ENCODE peak calls at places on chromosome 7, in five cellular contexts. R, G, O, U and N are unnamed samples.

GRCh38 chr7:12092499-12093130 is 118.5 kb upstream of the TMEM106B start:
- DNase-seq in G (no peak), U (no peak), R (peak; percentile 60), O (no peak), N (no peak)

GRCh38 chr7:88291401-88292173 is 15.1 kb downstream of the STEAP4 start:
- DNase-seq in O (peak; percentile 54), R (peak; percentile 16), G (no peak), U (no peak), N (no peak)

GRCh38 chr7:44639701-44640321 is 33.4 kb downstream of the OGDH start:
- DNase-seq in O (peak; percentile 88), R (peak; percentile 87), G (no peak), U (peak; percentile 67), N (no peak)

GRCh38 chr7:134140889-134141867 is 14.0 kb downstream of the LRGUK start:
- DNase-seq in G (peak; percentile 61), O (peak; percentile 76), U (peak; percentile 70), R (peak; percentile 71), N (peak; percentile 78)

GRCh38 chr7:21805793-21806192 is 139.9 kb downstream of the CDCA7L start:
- DNase-seq in R (no peak), O (no peak), G (no peak), U (no peak), N (no peak)

GRCh38 chr7:122752583-122752982 is 49.9 kb upstream of the RNF148 start:
- DNase-seq in U (no peak), O (no peak), R (no peak), G (no peak), N (no peak)

GRCh38 chr7:86980223-86980622 is 79.2 kb downstream of the ELAPOR2 start:
- DNase-seq in O (no peak), G (peak; percentile 26), U (no peak), R (no peak), N (no peak)

GRCh38 chr7:130008941-130009847 is 42.0 kb downstream of the ZC3HC1 start:
- DNase-seq in G (peak; percentile 58), O (peak; percentile 95), R (peak; percentile 74), U (peak; percentile 95), N (no peak)

GRCh38 chr7:28258240-28258639 is 77.6 kb upstream of the JAZF1 start:
- DNase-seq in O (no peak), R (no peak), G (no peak), U (no peak), N (no peak)

GRCh38 chr7:73433924-73434700 is 534 bp downstream of the FZD9 start:
- DNase-seq in G (no peak), U (no peak), O (no peak), R (no peak), N (no peak)

GRCh38 chr7:125567686-125568085 is 638.1 kb upstream of the POT1 start:
- DNase-seq in G (no peak), O (no peak), R (no peak), U (no peak), N (no peak)

GRCh38 chr7:125561006-125561405 is 631.4 kb upstream of the POT1 start:
- DNase-seq in U (no peak), R (no peak), O (no peak), G (no peak), N (no peak)

GRCh38 chr7:125568799-125569198 is 639.2 kb upstream of the POT1 start:
- DNase-seq in O (no peak), G (no peak), R (no peak), U (no peak), N (peak; percentile 17)

GRCh38 chr7:125563964-125564529 is 634.4 kb upstream of the POT1 start:
- DNase-seq in G (no peak), R (no peak), U (no peak), O (no peak), N (no peak)

DNA sequence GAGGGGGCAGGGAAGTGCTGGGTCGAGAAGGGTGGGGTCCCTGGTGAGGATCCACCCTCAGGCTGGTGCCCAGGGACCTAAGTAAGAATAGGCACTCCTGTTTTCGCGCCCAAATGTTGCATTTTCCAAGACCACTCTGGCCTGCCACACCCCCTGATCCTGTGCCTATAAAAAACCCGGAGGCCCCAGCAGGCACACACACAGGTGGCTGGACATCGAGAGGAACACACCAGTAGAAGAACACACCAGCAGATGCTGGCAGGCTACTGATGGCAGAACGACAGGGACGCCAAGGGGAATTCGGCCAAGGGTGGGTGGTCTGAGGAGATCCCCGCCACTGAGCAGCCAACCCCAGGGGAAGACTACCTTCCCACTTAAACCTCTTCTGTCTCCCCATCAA is 633.9 kb upstream of the POT1 start:
- DNase-seq in U (no peak), O (no peak), G (no peak), R (no peak), N (no peak)
- TF ChIP-seq CTCF in U (no peak), O (no peak), G (no peak), R (no peak), N (no peak)

DNA sequence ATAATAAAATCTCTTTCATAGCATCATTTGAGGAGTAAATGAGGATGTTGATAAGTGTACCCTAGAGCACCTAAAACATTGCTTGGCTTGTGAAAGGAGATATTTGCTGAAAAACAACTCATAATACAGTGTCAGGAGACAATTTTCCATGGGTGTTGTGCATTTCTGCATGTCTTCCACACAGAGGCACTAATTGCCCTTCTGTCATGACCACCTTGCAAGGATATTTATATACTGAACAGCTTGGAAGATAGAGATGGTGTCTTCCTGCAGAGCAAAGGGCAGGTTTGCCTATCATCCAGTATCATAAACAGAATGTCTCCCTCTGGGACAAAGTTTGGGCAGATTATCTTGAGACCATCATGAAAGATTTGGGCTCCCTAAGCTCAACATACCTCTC is 495.2 kb upstream of the LRRN3 start:
- DNase-seq in G (no peak), U (no peak), R (no peak), O (no peak), N (no peak)
- TF ChIP-seq CTCF in G (no peak), U (no peak), R (no peak), O (no peak), N (no peak)

GRCh38 chr7:31729195-31729804 is 42.3 kb downstream of the PPP1R17 start:
- DNase-seq in U (no peak), G (no peak), R (no peak), O (no peak), N (no peak)
- TF ChIP-seq CTCF in U (no peak), G (no peak), R (no peak), O (no peak), N (no peak)

GRCh38 chr7:1412322-1413261 is 46.7 kb downstream of the MICALL2 start:
- DNase-seq in G (peak; percentile 88), R (peak; percentile 87), O (peak; percentile 96), U (peak; percentile 83), N (peak; percentile 98)
- TF ChIP-seq CTCF in G (peak; percentile 87), R (peak; percentile 41), O (peak; percentile 93), U (peak; percentile 53), N (peak; percentile 83)

DNA sequence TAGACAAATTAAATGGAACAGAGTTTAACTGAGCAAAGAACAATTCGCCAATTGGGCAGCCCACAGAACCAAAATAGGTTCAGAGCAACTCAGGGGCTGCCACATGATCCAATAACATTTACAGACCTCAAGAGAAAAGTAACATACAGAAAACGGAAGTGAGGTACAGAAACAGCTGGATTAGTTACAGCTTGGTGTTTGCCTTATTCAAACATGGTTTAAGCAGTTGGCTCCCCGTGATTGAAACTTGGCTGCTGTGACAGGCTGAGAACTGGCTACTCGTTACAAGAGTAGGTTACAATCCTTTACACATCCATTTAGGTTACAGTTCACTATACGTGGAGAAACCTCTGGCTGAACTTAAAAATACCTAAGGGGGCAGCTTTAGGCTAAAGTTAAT is 673.1 kb upstream of the PHF14 start:
- DNase-seq in G (no peak), U (no peak), R (no peak), O (no peak), N (no peak)
- TF ChIP-seq CTCF in G (no peak), U (no peak), R (no peak), O (no peak), N (no peak)

GRCh38 chr7:24979863-24980694 is at the start of gene OSBPL3:
- DNase-seq in U (peak; percentile 96), O (peak; percentile 99), G (peak; percentile 97), R (peak; percentile 97), N (peak; percentile 94)

GRCh38 chr7:24979470-24979862 is 512 bp downstream of the OSBPL3 start:
- DNase-seq in U (peak; percentile 77), O (peak; percentile 86), R (peak; percentile 78), G (peak; percentile 83), N (peak; percentile 75)

GRCh38 chr7:24981544-24981951 is 1.6 kb upstream of the OSBPL3 start:
- DNase-seq in O (peak; percentile 80), R (peak; percentile 60), U (peak; percentile 82), G (peak; percentile 63), N (peak; percentile 43)

GRCh38 chr7:24980695-24981543 is 941 bp upstream of the OSBPL3 start:
- DNase-seq in O (peak; percentile 64), U (peak; percentile 41), G (peak; percentile 52), R (peak; percentile 55), N (peak; percentile 58)

DNA sequence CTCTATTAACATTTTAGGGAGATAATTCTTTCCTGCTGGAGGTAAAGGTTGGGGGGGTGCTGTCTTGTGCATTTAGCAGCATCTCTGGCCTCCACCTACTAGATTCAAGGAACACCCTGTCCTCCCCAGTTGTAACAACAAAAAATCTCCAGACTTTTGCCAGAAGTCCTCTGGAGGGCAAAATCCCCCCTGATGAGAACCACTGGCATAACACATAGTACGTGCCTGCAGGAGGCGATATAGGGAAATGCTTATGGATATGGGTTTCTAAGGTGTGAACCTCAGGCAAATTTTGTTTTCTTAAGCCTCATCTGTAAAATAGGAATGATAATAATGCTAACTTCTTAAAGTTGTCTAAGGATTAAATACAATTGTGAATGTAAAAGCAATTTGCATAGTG is 2.9 kb upstream of the OSBPL3 start:
- DNase-seq in U (no peak), O (peak; percentile 50), R (no peak), G (no peak), N (no peak)
- TF ChIP-seq CTCF in U (no peak), O (peak; percentile 61), R (peak; percentile 35), G (no peak), N (no peak)

GRCh38 chr7:127938588-127938987 is 92.6 kb downstream of the LRRC4 start:
- DNase-seq in G (no peak), U (no peak), O (peak; percentile 1), R (peak; percentile 86), N (no peak)
- TF ChIP-seq CTCF in G (no peak), U (no peak), O (no peak), R (no peak), N (peak; percentile 10)

GRCh38 chr7:5422324-5423271 is 1.0 kb downstream of the TNRC18 start:
- DNase-seq in O (peak; percentile 27), R (peak; percentile 39), G (no peak), U (peak; percentile 26), N (no peak)
- TF ChIP-seq CTCF in O (no peak), R (no peak), G (no peak), U (no peak), N (no peak)